ENCODE peak calls at places on chromosomes 5 and 9, in ten cellular contexts. One of them, this sample, is unnamed.

GRCh38 chr5:168713051-168713450 is 133.9 kb upstream of the PANK3 start:
- DNase-seq in A549: no peak
- DNase-seq in NB4: no peak
- DNase-seq in lower leg skin: no peak
- DNase-seq in breast epithelium: no peak
- DNase-seq in transverse colon: no peak
- DNase-seq in heart left ventricle: no peak
- DNase-seq in ovary: no peak
- DNase-seq in body of pancreas: no peak
- DNase-seq in right lobe of liver: no peak
- DNase-seq in this sample: no peak

GRCh38 chr5:81121836-81122235 is 111.3 kb upstream of the CKMT2 start:
- DNase-seq in A549: no peak
- DNase-seq in NB4: no peak
- DNase-seq in lower leg skin: no peak
- DNase-seq in breast epithelium: no peak
- DNase-seq in transverse colon: no peak
- DNase-seq in heart left ventricle: no peak
- DNase-seq in ovary: no peak
- DNase-seq in body of pancreas: no peak
- DNase-seq in right lobe of liver: no peak
- DNase-seq in this sample: no peak

GRCh38 chr5:150144211-150144801 is 11.3 kb downstream of the PDGFRB start:
- DNase-seq in A549: no peak
- DNase-seq in NB4: peak
- DNase-seq in lower leg skin: no peak
- DNase-seq in breast epithelium: no peak
- DNase-seq in transverse colon: no peak
- DNase-seq in heart left ventricle: peak
- DNase-seq in ovary: peak
- DNase-seq in body of pancreas: no peak
- DNase-seq in right lobe of liver: no peak
- DNase-seq in this sample: no peak

GRCh38 chr5:113276001-113276400 is 158.8 kb downstream of the TSSK1B start:
- DNase-seq in A549: no peak
- DNase-seq in NB4: no peak
- DNase-seq in lower leg skin: no peak
- DNase-seq in breast epithelium: no peak
- DNase-seq in transverse colon: no peak
- DNase-seq in heart left ventricle: no peak
- DNase-seq in ovary: no peak
- DNase-seq in body of pancreas: no peak
- DNase-seq in right lobe of liver: no peak
- DNase-seq in this sample: no peak

GRCh38 chr5:56128166-56128565 is 105.0 kb downstream of the ANKRD55 start:
- DNase-seq in A549: no peak
- DNase-seq in NB4: no peak
- DNase-seq in lower leg skin: no peak
- DNase-seq in breast epithelium: no peak
- DNase-seq in transverse colon: no peak
- DNase-seq in heart left ventricle: no peak
- DNase-seq in ovary: no peak
- DNase-seq in body of pancreas: peak
- DNase-seq in right lobe of liver: no peak
- DNase-seq in this sample: no peak

GRCh38 chr5:77945874-77946273 is 169.7 kb upstream of the TBCA start:
- DNase-seq in A549: no peak
- DNase-seq in NB4: no peak
- DNase-seq in lower leg skin: no peak
- DNase-seq in breast epithelium: no peak
- DNase-seq in transverse colon: no peak
- DNase-seq in heart left ventricle: no peak
- DNase-seq in ovary: no peak
- DNase-seq in body of pancreas: no peak
- DNase-seq in right lobe of liver: no peak
- DNase-seq in this sample: no peak

GRCh38 chr5:17670353-17670752 is 36.1 kb downstream of the TAF11L14 start:
- DNase-seq in A549: no peak
- DNase-seq in NB4: no peak
- DNase-seq in lower leg skin: no peak
- DNase-seq in breast epithelium: no peak
- DNase-seq in transverse colon: no peak
- DNase-seq in heart left ventricle: no peak
- DNase-seq in ovary: no peak
- DNase-seq in body of pancreas: no peak
- DNase-seq in right lobe of liver: no peak
- DNase-seq in this sample: no peak

GRCh38 chr9:101466863-101467262 is 31.3 kb upstream of the ALDOB start:
- DNase-seq in A549: no peak
- DNase-seq in NB4: no peak
- DNase-seq in lower leg skin: no peak
- DNase-seq in breast epithelium: no peak
- DNase-seq in transverse colon: no peak
- DNase-seq in heart left ventricle: no peak
- DNase-seq in ovary: no peak
- DNase-seq in body of pancreas: no peak
- DNase-seq in right lobe of liver: no peak
- DNase-seq in this sample: no peak

GRCh38 chr5:123518111-123518510 is 6.1 kb downstream of the CSNK1G3 start:
- DNase-seq in A549: no peak
- DNase-seq in NB4: no peak
- DNase-seq in lower leg skin: no peak
- DNase-seq in breast epithelium: no peak
- DNase-seq in transverse colon: no peak
- DNase-seq in heart left ventricle: no peak
- DNase-seq in ovary: no peak
- DNase-seq in body of pancreas: no peak
- DNase-seq in right lobe of liver: no peak
- DNase-seq in this sample: no peak

GRCh38 chr5:142246263-142246662 is 78.6 kb downstream of the SPRY4 start:
- DNase-seq in A549: no peak
- DNase-seq in NB4: no peak
- DNase-seq in lower leg skin: no peak
- DNase-seq in breast epithelium: peak
- DNase-seq in transverse colon: no peak
- DNase-seq in heart left ventricle: no peak
- DNase-seq in ovary: no peak
- DNase-seq in body of pancreas: peak
- DNase-seq in right lobe of liver: peak
- DNase-seq in this sample: no peak

GRCh38 chr5:32604800-32605765 is 19.7 kb downstream of the SUB1 start:
- DNase-seq in A549: no peak
- DNase-seq in NB4: no peak
- DNase-seq in lower leg skin: no peak
- DNase-seq in breast epithelium: no peak
- DNase-seq in transverse colon: no peak
- DNase-seq in heart left ventricle: no peak
- DNase-seq in ovary: no peak
- DNase-seq in body of pancreas: no peak
- DNase-seq in right lobe of liver: no peak
- DNase-seq in this sample: no peak
- TF ChIP-seq POLR2A in A549: no peak
- TF ChIP-seq POLR2A in NB4: no peak
- TF ChIP-seq POLR2A in lower leg skin: no peak
- TF ChIP-seq POLR2A in breast epithelium: no peak
- TF ChIP-seq POLR2A in transverse colon: no peak
- TF ChIP-seq POLR2A in heart left ventricle: no peak
- TF ChIP-seq POLR2A in ovary: no peak
- TF ChIP-seq POLR2A in body of pancreas: no peak
- TF ChIP-seq POLR2A in right lobe of liver: no peak
- TF ChIP-seq POLR2A in this sample: no peak

DNA sequence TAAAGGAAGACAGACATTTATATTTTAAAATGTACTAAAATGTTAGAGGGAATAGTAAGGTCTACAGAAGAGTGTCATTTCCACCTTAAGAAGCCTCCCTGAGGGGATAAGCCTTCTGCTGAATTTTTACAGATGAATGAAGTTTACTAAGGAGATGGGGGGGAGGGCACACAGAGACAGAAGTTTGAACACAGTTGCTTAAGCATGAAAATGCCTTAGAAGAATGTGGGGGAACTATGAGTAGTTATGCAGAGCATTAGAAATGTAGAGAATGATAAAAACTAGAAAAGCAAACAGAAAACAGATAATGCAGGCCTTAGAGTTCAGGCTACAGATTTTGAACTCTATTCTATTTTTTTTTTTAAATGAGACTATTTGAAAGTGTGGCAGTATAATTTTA is 232.2 kb upstream of the VLDLR start:
- DNase-seq in A549: no peak
- DNase-seq in NB4: no peak
- DNase-seq in lower leg skin: no peak
- DNase-seq in breast epithelium: no peak
- DNase-seq in transverse colon: no peak
- DNase-seq in heart left ventricle: no peak
- DNase-seq in ovary: no peak
- DNase-seq in body of pancreas: no peak
- DNase-seq in right lobe of liver: no peak
- DNase-seq in this sample: no peak
- TF ChIP-seq POLR2A in A549: no peak
- TF ChIP-seq POLR2A in NB4: no peak
- TF ChIP-seq POLR2A in lower leg skin: no peak
- TF ChIP-seq POLR2A in breast epithelium: no peak
- TF ChIP-seq POLR2A in transverse colon: no peak
- TF ChIP-seq POLR2A in heart left ventricle: no peak
- TF ChIP-seq POLR2A in ovary: no peak
- TF ChIP-seq POLR2A in body of pancreas: no peak
- TF ChIP-seq POLR2A in right lobe of liver: no peak
- TF ChIP-seq POLR2A in this sample: no peak

GRCh38 chr5:173704615-173705511 is 88.4 kb upstream of the BOD1 start:
- DNase-seq in A549: no peak
- DNase-seq in NB4: no peak
- DNase-seq in lower leg skin: no peak
- DNase-seq in breast epithelium: no peak
- DNase-seq in transverse colon: no peak
- DNase-seq in heart left ventricle: peak
- DNase-seq in ovary: no peak
- DNase-seq in body of pancreas: no peak
- DNase-seq in right lobe of liver: no peak
- DNase-seq in this sample: no peak

GRCh38 chr5:173705512-173705825 is 89.0 kb upstream of the BOD1 start:
- DNase-seq in A549: no peak
- DNase-seq in NB4: no peak
- DNase-seq in lower leg skin: no peak
- DNase-seq in breast epithelium: no peak
- DNase-seq in transverse colon: no peak
- DNase-seq in heart left ventricle: no peak
- DNase-seq in ovary: no peak
- DNase-seq in body of pancreas: no peak
- DNase-seq in right lobe of liver: no peak
- DNase-seq in this sample: no peak

GRCh38 chr5:173707392-173707791 is 90.9 kb upstream of the BOD1 start:
- DNase-seq in A549: no peak
- DNase-seq in NB4: peak
- DNase-seq in lower leg skin: peak
- DNase-seq in breast epithelium: peak
- DNase-seq in transverse colon: no peak
- DNase-seq in heart left ventricle: peak
- DNase-seq in ovary: no peak
- DNase-seq in body of pancreas: peak
- DNase-seq in right lobe of liver: no peak
- DNase-seq in this sample: no peak

GRCh38 chr5:173709145-173709544 is 92.7 kb upstream of the BOD1 start:
- DNase-seq in A549: no peak
- DNase-seq in NB4: no peak
- DNase-seq in lower leg skin: no peak
- DNase-seq in breast epithelium: no peak
- DNase-seq in transverse colon: no peak
- DNase-seq in heart left ventricle: no peak
- DNase-seq in ovary: no peak
- DNase-seq in body of pancreas: no peak
- DNase-seq in right lobe of liver: no peak
- DNase-seq in this sample: no peak

DNA sequence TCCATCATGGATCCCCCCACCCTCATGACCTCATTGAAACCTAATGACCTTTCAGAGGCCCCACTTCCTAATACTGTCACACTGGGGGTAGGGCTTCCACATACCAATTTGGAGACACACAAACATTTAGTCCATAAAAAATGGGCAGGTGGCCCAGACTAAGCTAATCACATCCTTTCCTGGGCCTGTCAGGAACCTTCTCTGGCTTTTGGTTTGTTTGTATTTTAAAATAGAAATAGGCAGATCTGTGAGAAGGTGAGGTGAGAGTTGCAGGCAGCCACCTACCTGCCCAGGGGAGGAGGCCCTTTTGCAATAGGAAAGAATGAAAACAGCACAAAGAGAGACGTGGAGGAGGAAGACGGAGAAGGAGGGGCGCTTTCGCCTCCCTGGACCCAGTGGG is 90.2 kb upstream of the BOD1 start:
- DNase-seq in A549: no peak
- DNase-seq in NB4: no peak
- DNase-seq in lower leg skin: no peak
- DNase-seq in breast epithelium: no peak
- DNase-seq in transverse colon: no peak
- DNase-seq in heart left ventricle: no peak
- DNase-seq in ovary: no peak
- DNase-seq in body of pancreas: no peak
- DNase-seq in right lobe of liver: no peak
- DNase-seq in this sample: no peak
- TF ChIP-seq POLR2A in A549: no peak
- TF ChIP-seq POLR2A in NB4: no peak
- TF ChIP-seq POLR2A in lower leg skin: no peak
- TF ChIP-seq POLR2A in breast epithelium: no peak
- TF ChIP-seq POLR2A in transverse colon: no peak
- TF ChIP-seq POLR2A in heart left ventricle: no peak
- TF ChIP-seq POLR2A in ovary: no peak
- TF ChIP-seq POLR2A in body of pancreas: no peak
- TF ChIP-seq POLR2A in right lobe of liver: no peak
- TF ChIP-seq POLR2A in this sample: no peak

GRCh38 chr5:43068037-43068436 is 27.9 kb upstream of the ANXA2R start:
- DNase-seq in A549: no peak
- DNase-seq in NB4: no peak
- DNase-seq in lower leg skin: no peak
- DNase-seq in breast epithelium: no peak
- DNase-seq in transverse colon: no peak
- DNase-seq in heart left ventricle: no peak
- DNase-seq in ovary: no peak
- DNase-seq in body of pancreas: no peak
- DNase-seq in right lobe of liver: no peak
- DNase-seq in this sample: no peak

GRCh38 chr5:43075319-43076293 is 35.5 kb upstream of the ANXA2R start:
- DNase-seq in A549: no peak
- DNase-seq in NB4: peak
- DNase-seq in lower leg skin: no peak
- DNase-seq in breast epithelium: no peak
- DNase-seq in transverse colon: no peak
- DNase-seq in heart left ventricle: peak
- DNase-seq in ovary: no peak
- DNase-seq in body of pancreas: no peak
- DNase-seq in right lobe of liver: peak
- DNase-seq in this sample: peak

GRCh38 chr5:43078956-43079355 is 38.8 kb upstream of the ANXA2R start:
- DNase-seq in A549: no peak
- DNase-seq in NB4: no peak
- DNase-seq in lower leg skin: no peak
- DNase-seq in breast epithelium: no peak
- DNase-seq in transverse colon: no peak
- DNase-seq in heart left ventricle: no peak
- DNase-seq in ovary: no peak
- DNase-seq in body of pancreas: no peak
- DNase-seq in right lobe of liver: no peak
- DNase-seq in this sample: peak

GRCh38 chr5:43074987-43075318 is 34.8 kb upstream of the ANXA2R start:
- DNase-seq in A549: no peak
- DNase-seq in NB4: no peak
- DNase-seq in lower leg skin: no peak
- DNase-seq in breast epithelium: no peak
- DNase-seq in transverse colon: no peak
- DNase-seq in heart left ventricle: no peak
- DNase-seq in ovary: no peak
- DNase-seq in body of pancreas: no peak
- DNase-seq in right lobe of liver: no peak
- DNase-seq in this sample: no peak

GRCh38 chr5:43073597-43074546 is 33.8 kb upstream of the ANXA2R start:
- DNase-seq in A549: peak
- DNase-seq in NB4: peak
- DNase-seq in lower leg skin: no peak
- DNase-seq in breast epithelium: no peak
- DNase-seq in transverse colon: peak
- DNase-seq in heart left ventricle: no peak
- DNase-seq in ovary: no peak
- DNase-seq in body of pancreas: no peak
- DNase-seq in right lobe of liver: no peak
- DNase-seq in this sample: peak
- TF ChIP-seq POLR2A in A549: no peak
- TF ChIP-seq POLR2A in NB4: no peak
- TF ChIP-seq POLR2A in lower leg skin: no peak
- TF ChIP-seq POLR2A in breast epithelium: no peak
- TF ChIP-seq POLR2A in transverse colon: no peak
- TF ChIP-seq POLR2A in heart left ventricle: no peak
- TF ChIP-seq POLR2A in ovary: no peak
- TF ChIP-seq POLR2A in body of pancreas: no peak
- TF ChIP-seq POLR2A in right lobe of liver: no peak
- TF ChIP-seq POLR2A in this sample: no peak